ENCODE peak calls at places on chromosome 7, in eight cellular contexts. W is NCI-H2171 treated with DMSO at 0.1 percent for 48 hours; R is stimulated activated CD4-positive, alpha-beta T cell treated with anti-CD3 and anti-CD28 coated beads, Interleukin-4, amount 100 ng/mL, for 24 hours; F is RKO; Q is spleen; L is mammary epithelial cell; B is stimulated activated effector memory CD8-positive, alpha-beta T cell treated with anti-CD3 and anti-CD28 coated beads, Interleukin-12 subunit alpha, Interleukin-12 subunit beta, amount 100 ng/mL, for 72 hours; V is iPS-NIHi11. P is an unnamed sample.

GRCh38 chr7:47478017-47478344 is 103.9 kb downstream of the TNS3 start:
- DNase-seq in B (no peak), W (no peak), Q (no peak), R (no peak), L (no peak), F (no peak), V (no peak), P (no peak)

GRCh38 chr7:143012409-143012808 is 14.5 kb downstream of the OR9A2 start:
- DNase-seq in F (no peak), V (no peak), R (no peak), B (no peak), W (no peak), L (no peak), Q (no peak), P (peak)

GRCh38 chr7:96589038-96589437 is 120.6 kb downstream of the SEM1 start:
- DNase-seq in V (no peak), B (no peak), W (no peak), F (no peak), L (no peak), Q (peak), R (no peak), P (no peak)

GRCh38 chr7:152762056-152762455 is 2.5 kb downstream of the ACTR3B start:
- DNase-seq in Q (no peak), F (no peak), B (no peak), R (no peak), L (peak), V (no peak), W (no peak), P (no peak)

GRCh38 chr7:31933481-31933880 is 136.7 kb downstream of the PDE1C start:
- DNase-seq in W (no peak), Q (no peak), B (no peak), R (no peak), L (no peak), V (no peak), F (no peak), P (no peak)

GRCh38 chr7:117951711-117952280 is 78.6 kb upstream of the CTTNBP2 start:
- DNase-seq in Q (no peak), R (no peak), V (no peak), L (no peak), B (no peak), W (no peak), F (no peak), P (no peak)

GRCh38 chr7:155644971-155645509 is 579 bp downstream of the RBM33 start:
- DNase-seq in B (no peak), V (peak), Q (peak), W (peak), F (peak), R (peak), L (peak), P (peak)

GRCh38 chr7:27739301-27739913 is 555 bp upstream of the TAX1BP1 start:
- DNase-seq in F (peak), L (no peak), W (peak), R (no peak), V (peak), B (no peak), Q (peak), P (no peak)

P was measured in ACHN.